ENCODE peak calls at places on chromosomes 16 and 17, in six cellular contexts. N is HepG2, Z is neuronal stem cell, V is IMR-90, K is fibroblast of lung, S is MM.1S. T is an unnamed sample.

GRCh38 chr16:77212736-77213541 is 13.7 kb downstream of the SYCE1L start:
- DNase-seq in N (no peak), Z (peak), V (no peak), K (peak), S (peak), T (peak)

GRCh38 chr17:14458724-14459123 is 157.8 kb downstream of the HS3ST3B1 start:
- DNase-seq in N (no peak), Z (no peak), V (no peak), K (no peak), S (no peak), T (no peak)

GRCh38 chr17:80726558-80727408 is 182.1 kb downstream of the RPTOR start:
- DNase-seq in N (no peak), Z (no peak), V (no peak), K (no peak), S (no peak), T (no peak)

GRCh38 chr16:85041184-85041928 is 13.8 kb downstream of the KIAA0513 start:
- DNase-seq in N (no peak), Z (no peak), V (no peak), K (no peak), S (no peak), T (no peak)

GRCh38 chr16:84495506-84495905 is 9.0 kb downstream of the MEAK7 start:
- DNase-seq in N (no peak), Z (no peak), V (no peak), K (no peak), S (no peak), T (no peak)

GRCh38 chr17:57940217-57940616 is 15.0 kb downstream of the CUEDC1 start:
- DNase-seq in N (no peak), Z (no peak), V (no peak), K (no peak), S (peak), T (no peak)

GRCh38 chr17:15321556-15322250 is 19.7 kb downstream of the TEKT3 start:
- DNase-seq in N (no peak), Z (no peak), V (peak), K (peak), S (no peak), T (no peak)

GRCh38 chr16:29877266-29877961 is 14.4 kb upstream of the CDIPT start:
- DNase-seq in N (no peak), Z (peak), V (peak), K (peak), S (peak), T (peak)

GRCh38 chr16:6016530-6017184 is 919.1 kb upstream of the EEF2KMT start:
- DNase-seq in N (peak), Z (peak), V (no peak), K (peak), S (peak), T (peak)

GRCh38 chr16:15523092-15523541 is 88.7 kb downstream of the BMERB1 start:
- DNase-seq in N (peak), Z (no peak), V (no peak), K (no peak), S (peak), T (peak)

GRCh38 chr16:14523632-14524031 is 106.4 kb downstream of the PARN start:
- DNase-seq in N (peak), Z (peak), V (no peak), K (no peak), S (no peak), T (no peak)

GRCh38 chr16:78292726-78293380 is 193.4 kb downstream of the WWOX start:
- DNase-seq in N (peak), Z (no peak), V (no peak), K (no peak), S (no peak), T (no peak)

GRCh38 chr16:55035037-55035436 is 104.4 kb downstream of the IRX5 start:
- DNase-seq in N (peak), Z (peak), V (no peak), K (no peak), S (no peak), T (peak)

GRCh38 chr16:5480796-5481195 is 383.2 kb upstream of the EEF2KMT start:
- DNase-seq in N (no peak), Z (no peak), V (no peak), K (no peak), S (no peak), T (no peak)

GRCh38 chr17:7886227-7887037 is 2.2 kb upstream of the CHD3 start:
- DNase-seq in N (no peak), Z (peak), V (peak), K (peak), S (no peak), T (peak)

GRCh38 chr17:46832945-46833839 is 14.7 kb upstream of the WNT3 start:
- DNase-seq in N (peak), Z (no peak), V (peak), K (peak), S (no peak), T (no peak)

GRCh38 chr17:43891851-43892671 is 15.3 kb downstream of the MPP2 start:
- DNase-seq in N (no peak), Z (no peak), V (no peak), K (peak), S (no peak), T (no peak)

GRCh38 chr16:86222965-86223551 is 287.3 kb upstream of the FOXF1 start:
- DNase-seq in N (no peak), Z (no peak), V (peak), K (peak), S (no peak), T (no peak)

GRCh38 chr17:3796110-3796821 is 4.7 kb downstream of the ITGAE start:
- DNase-seq in N (no peak), Z (no peak), V (no peak), K (peak), S (no peak), T (no peak)

GRCh38 chr16:29962344-29962994 is 590 bp downstream of the TMEM219 start:
- DNase-seq in N (peak), Z (no peak), V (peak), K (no peak), S (no peak), T (peak)

GRCh38 chr17:66625321-66625767 is 209.6 kb upstream of the CACNG5 start:
- DNase-seq in N (peak), Z (peak), V (peak), K (peak), S (peak), T (peak)

GRCh38 chr16:50474138-50474537 is 74.1 kb upstream of the NKD1 start:
- DNase-seq in N (no peak), Z (no peak), V (no peak), K (no peak), S (no peak), T (peak)

GRCh38 chr16:314351-314750 is 31.4 kb downstream of the PDIA2 start:
- DNase-seq in N (no peak), Z (no peak), V (no peak), K (no peak), S (no peak), T (no peak)

GRCh38 chr17:45428954-45429337 is 3.7 kb downstream of the ARHGAP27 start:
- DNase-seq in N (no peak), Z (no peak), V (no peak), K (no peak), S (no peak), T (peak)

GRCh38 chr16:19380316-19380715 is 37.4 kb upstream of the TMC5 start:
- DNase-seq in N (no peak), Z (no peak), V (no peak), K (no peak), S (peak), T (no peak)

GRCh38 chr16:69344171-69344570 is 4.6 kb downstream of the NIP7 start:
- DNase-seq in N (no peak), Z (no peak), V (no peak), K (no peak), S (no peak), T (no peak)

GRCh38 chr17:76179496-76180467 is 38.7 kb upstream of the FOXJ1 start:
- DNase-seq in N (no peak), Z (no peak), V (peak), K (no peak), S (peak), T (peak)

GRCh38 chr16:85190572-85190971 is 78.3 kb upstream of the CIBAR2 start:
- DNase-seq in N (no peak), Z (no peak), V (no peak), K (no peak), S (no peak), T (no peak)

GRCh38 chr17:41785091-41785875 is 1.2 kb downstream of the JUP start:
- DNase-seq in N (no peak), Z (peak), V (no peak), K (peak), S (no peak), T (no peak)

GRCh38 chr16:67415872-67416793 is at the start of gene ZDHHC1:
- DNase-seq in N (no peak), Z (peak), V (peak), K (peak), S (peak), T (no peak)

GRCh38 chr16:12191102-12191501 is 214.6 kb downstream of the SNX29 start:
- DNase-seq in N (no peak), Z (no peak), V (no peak), K (no peak), S (no peak), T (no peak)

GRCh38 chr17:16908282-16908681 is 63.6 kb downstream of the TNFRSF13B start:
- DNase-seq in N (no peak), Z (no peak), V (no peak), K (no peak), S (no peak), T (no peak)

GRCh38 chr17:49545007-49545660 is 30.5 kb upstream of the NXPH3 start:
- DNase-seq in N (no peak), Z (no peak), V (no peak), K (no peak), S (no peak), T (no peak)

GRCh38 chr17:18064053-18064452 is 23.7 kb upstream of the DRG2 start:
- DNase-seq in N (no peak), Z (no peak), V (no peak), K (no peak), S (no peak), T (no peak)

GRCh38 chr17:45136846-45137560 is 1.5 kb downstream of the ACBD4 start:
- DNase-seq in N (no peak), Z (no peak), V (no peak), K (no peak), S (no peak), T (no peak)

GRCh38 chr16:56212144-56212543 is 20.9 kb downstream of the GNAO1 start:
- DNase-seq in N (no peak), Z (no peak), V (no peak), K (no peak), S (no peak), T (no peak)

GRCh38 chr17:57152916-57153528 is 68.0 kb downstream of the AKAP1 start:
- DNase-seq in N (no peak), Z (no peak), V (no peak), K (no peak), S (no peak), T (no peak)

DNA sequence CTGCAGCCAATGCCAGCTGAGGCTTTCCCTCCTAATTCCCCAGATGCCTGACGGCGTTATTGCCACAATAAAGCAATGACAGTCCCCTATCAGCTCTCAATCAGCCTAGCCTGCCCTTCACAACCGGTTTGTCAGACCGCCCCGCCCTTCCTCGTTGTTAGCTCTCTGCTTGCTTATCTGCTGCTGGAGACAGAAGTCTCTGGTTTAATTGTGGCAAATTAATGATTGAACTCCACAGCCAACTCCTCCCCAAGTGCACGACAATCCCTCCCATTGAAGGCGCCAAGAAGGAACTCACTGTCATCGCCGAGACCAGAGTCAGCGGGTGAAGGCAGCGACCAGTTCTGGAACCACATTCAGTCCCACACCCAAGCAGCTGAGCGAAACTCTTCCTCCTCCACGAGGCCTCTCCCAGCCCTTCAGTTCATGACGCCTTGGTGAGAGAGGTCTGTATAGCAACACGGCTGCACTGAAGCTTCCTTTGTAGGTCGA is 474.4 kb downstream of the SLC39A11 start:
- DNase-seq in N (peak), Z (no peak), V (no peak), K (no peak), S (no peak), T (no peak)
- H3K4me2 ChIP-seq in N (peak), Z (no peak), V (no peak), K (no peak), S (no peak), T (no peak)

GRCh38 chr17:32016231-32016630 is 9.0 kb downstream of the LRRC37B start:
- DNase-seq in N (no peak), Z (no peak), V (no peak), K (no peak), S (no peak), T (no peak)

GRCh38 chr17:32019228-32019627 is 12.0 kb downstream of the LRRC37B start:
- DNase-seq in N (no peak), Z (no peak), V (no peak), K (no peak), S (no peak), T (no peak)

GRCh38 chr17:32020943-32021617 is 13.9 kb downstream of the LRRC37B start:
- DNase-seq in N (no peak), Z (no peak), V (no peak), K (peak), S (no peak), T (no peak)

GRCh38 chr17:32010114-32010513 is 2.9 kb downstream of the LRRC37B start:
- DNase-seq in N (no peak), Z (no peak), V (no peak), K (no peak), S (no peak), T (no peak)

DNA sequence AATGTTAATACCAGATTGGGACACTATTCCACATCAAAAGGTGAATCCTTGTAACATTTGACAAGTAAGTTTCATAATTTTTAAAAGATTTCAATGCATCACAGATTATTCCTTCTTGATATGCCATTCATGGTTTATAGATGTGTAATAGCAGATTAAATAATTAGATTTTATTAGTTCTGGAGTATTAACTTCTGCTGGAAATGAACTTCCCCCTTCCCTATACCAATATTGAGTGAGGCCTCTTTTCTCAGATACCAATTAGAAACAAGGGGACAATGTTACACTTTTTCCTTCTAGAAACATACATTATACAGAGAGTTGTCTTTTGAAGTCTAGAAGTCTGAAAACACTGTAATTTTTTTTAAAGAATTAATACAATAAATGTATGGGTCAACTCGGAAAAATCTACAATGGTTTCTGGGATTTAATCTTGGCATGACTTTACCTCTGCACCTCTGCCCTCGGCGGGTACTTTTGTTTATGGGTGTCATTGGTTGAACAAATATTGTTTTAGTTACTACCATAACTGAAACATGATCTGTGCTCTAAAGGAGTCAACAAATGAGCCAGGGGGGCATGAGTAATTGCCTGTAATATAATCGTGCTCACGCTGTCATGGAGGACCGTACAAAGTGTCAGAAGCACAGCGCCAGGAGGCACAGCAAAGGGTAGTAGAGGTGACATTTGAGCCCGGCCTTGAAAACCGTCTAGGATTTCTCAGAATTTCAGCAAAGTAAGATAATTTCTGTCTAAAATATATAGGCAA is 8.2 kb downstream of the LRRC37B start:
- DNase-seq in N (no peak), Z (no peak), V (peak), K (peak), S (no peak), T (no peak)
- H3K9ac ChIP-seq in N (no peak), Z (no peak), V (no peak), K (no peak), S (no peak), T (no peak)

GRCh38 chr16:27238016-27238587 is 30.5 kb downstream of the NSMCE1 start:
- DNase-seq in N (no peak), Z (no peak), V (no peak), K (no peak), S (no peak), T (no peak)

GRCh38 chr16:27236635-27237228 is 31.8 kb downstream of the NSMCE1 start:
- DNase-seq in N (no peak), Z (no peak), V (no peak), K (no peak), S (no peak), T (no peak)

GRCh38 chr16:27238591-27238990 is 30.0 kb downstream of the NSMCE1 start:
- DNase-seq in N (no peak), Z (no peak), V (no peak), K (no peak), S (no peak), T (no peak)

GRCh38 chr16:27235938-27236245 is 32.6 kb downstream of the KDM8 start:
- DNase-seq in N (no peak), Z (no peak), V (no peak), K (no peak), S (no peak), T (no peak)

DNA sequence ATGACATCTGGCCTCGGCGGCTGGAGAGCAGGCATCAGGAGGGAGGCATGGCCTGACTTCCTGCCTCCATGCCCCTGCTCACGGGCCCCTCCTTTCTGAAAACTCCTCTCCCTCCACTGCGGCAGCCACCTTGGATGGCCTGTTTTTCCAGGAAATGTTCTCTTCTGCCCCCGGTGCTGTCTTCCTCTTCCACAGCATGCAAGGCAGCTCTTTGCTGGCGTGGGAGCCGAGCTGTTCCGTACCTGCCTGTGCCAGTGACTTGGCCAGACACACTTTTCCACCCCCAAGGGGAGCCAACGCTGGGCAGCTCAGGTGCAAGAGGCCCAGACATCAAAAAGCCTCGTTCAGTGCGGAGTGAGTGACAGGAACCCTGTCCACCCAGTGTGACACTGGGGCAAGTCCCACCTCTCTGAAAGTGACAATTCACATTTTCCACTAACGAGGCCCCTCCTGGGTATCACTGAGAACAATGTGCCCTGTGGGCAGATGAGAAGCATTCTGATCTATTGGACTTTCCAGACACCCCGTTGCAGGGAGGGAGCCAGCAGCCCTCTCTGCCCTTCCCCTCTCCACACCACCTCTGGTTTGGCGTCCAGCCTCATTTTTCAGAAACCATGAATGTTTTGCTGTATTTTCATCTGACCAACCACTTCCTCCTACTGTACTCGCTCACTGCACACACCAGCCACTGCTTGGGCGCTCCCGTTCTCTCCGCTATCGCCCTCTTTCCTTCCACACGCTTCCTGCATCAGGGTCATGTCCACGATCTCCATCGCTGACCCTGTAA is 31.1 kb downstream of the NSMCE1 start:
- DNase-seq in N (no peak), Z (no peak), V (no peak), K (peak), S (no peak), T (no peak)
- H3K27ac ChIP-seq in N (no peak), Z (peak), V (peak), K (peak), S (no peak), T (no peak)

DNA sequence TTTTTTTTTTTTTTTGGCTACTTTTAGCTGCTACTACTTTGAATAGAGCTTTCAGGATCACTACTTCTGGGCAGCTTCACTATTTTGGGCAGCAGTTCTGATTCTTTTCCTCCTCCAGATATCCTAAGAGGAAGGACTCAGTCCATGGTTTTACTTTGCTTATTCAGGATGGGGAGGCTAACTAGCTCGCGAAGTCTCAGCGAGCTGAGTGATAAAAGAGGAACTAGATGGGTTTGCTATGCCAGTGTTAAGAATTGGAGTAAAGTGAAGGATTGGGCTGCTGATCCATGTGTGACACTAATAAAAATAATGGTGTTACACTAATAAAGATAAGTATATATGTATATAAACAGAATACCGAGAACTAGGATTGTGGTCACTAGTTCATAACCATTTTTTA is 5.0 kb downstream of the IST1 start:
- DNase-seq in N (no peak), Z (no peak), V (no peak), K (peak), S (no peak), T (no peak)
- H3K4me2 ChIP-seq in N (peak), Z (no peak), V (no peak), K (peak), S (no peak), T (no peak)

GRCh38 chr17:69059458-69060205 is 1.1 kb downstream of the ABCA9 start:
- DNase-seq in N (no peak), Z (no peak), V (no peak), K (no peak), S (no peak), T (no peak)
- H3K9ac ChIP-seq in N (no peak), Z (no peak), V (no peak), K (no peak), S (no peak), T (no peak)

GRCh38 chr16:58582133-58582532 is 47.5 kb downstream of the CNOT1 start:
- DNase-seq in N (no peak), Z (no peak), V (no peak), K (no peak), S (no peak), T (no peak)
- H3K27ac ChIP-seq in N (peak), Z (no peak), V (no peak), K (no peak), S (no peak), T (no peak)

T was measured in Karpas-422.